ENCODE peak calls at places on chromosomes 3 and 15, in four cellular contexts. X, H, R and W are unnamed samples.
A peak's percentile ranks its signal among the peaks of the same experiment; 100 is the strongest.

GRCh38 chr3:60754617-60755016 is 496.6 kb downstream of the FHIT start:
- DNase-seq in R (no peak), X (no peak), H (no peak), W (no peak)

GRCh38 chr3:105791919-105792786 is 76.7 kb downstream of the CBLB start:
- DNase-seq in H (no peak), X (no peak), R (peak; percentile 93), W (no peak)

GRCh38 chr3:150759947-150760346 is 3.0 kb downstream of the SIAH2 start:
- DNase-seq in H (no peak), X (no peak), R (no peak), W (no peak)

GRCh38 chr3:138434875-138435772 is 708 bp downstream of the ESYT3 start:
- DNase-seq in R (no peak), H (no peak), X (no peak), W (no peak)

GRCh38 chr15:74535388-74536084 is 5.5 kb upstream of the ARID3B start:
- DNase-seq in X (no peak), H (no peak), R (no peak), W (no peak)

GRCh38 chr15:77889009-77889806 is 188.3 kb downstream of the TBC1D2B start:
- DNase-seq in H (no peak), R (peak; percentile 29), X (no peak), W (no peak)

GRCh38 chr3:149299938-149300791 is 33.3 kb downstream of the TM4SF18 start:
- DNase-seq in X (no peak), R (peak; percentile 95), H (peak; percentile 96), W (peak; percentile 28)

GRCh38 chr3:46965151-46965550 is 11.4 kb downstream of the CCDC12 start:
- DNase-seq in H (no peak), X (no peak), R (no peak), W (no peak)

GRCh38 chr3:57098418-57099310 is 38.2 kb downstream of the SPATA12 start:
- DNase-seq in H (no peak), R (no peak), X (no peak), W (no peak)

GRCh38 chr15:65305144-65305758 is 774 bp downstream of the RNU5B-1 start:
- DNase-seq in X (no peak), H (no peak), R (no peak), W (peak; percentile 28)

GRCh38 chr15:67859331-67859946 is 19.6 kb upstream of the RNU6-1 start:
- DNase-seq in X (no peak), H (no peak), R (no peak), W (no peak)

GRCh38 chr3:179991104-179991503 is 45.6 kb downstream of the PEX5L start:
- DNase-seq in X (no peak), R (no peak), H (no peak), W (no peak)

GRCh38 chr3:147654827-147655226 is 245.7 kb downstream of the ZIC1 start:
- DNase-seq in R (peak; percentile 80), H (no peak), X (no peak), W (no peak)

GRCh38 chr15:73631915-73632669 is 1.1 kb downstream of the NPTN start:
- DNase-seq in H (peak; percentile 58), R (peak; percentile 53), X (peak; percentile 12), W (no peak)

GRCh38 chr3:9697892-9698291 is 5.7 kb upstream of the CPNE9 start:
- DNase-seq in X (no peak), H (no peak), R (no peak), W (no peak)

GRCh38 chr15:98853161-98853560 is 154.4 kb downstream of the PGPEP1L start:
- DNase-seq in X (peak; percentile 84), H (peak; percentile 76), R (peak; percentile 96), W (peak; percentile 39)

GRCh38 chr15:66955871-66956585 is 109.4 kb upstream of the SMAD3 start:
- DNase-seq in X (no peak), R (peak; percentile 60), H (peak; percentile 40), W (no peak)

GRCh38 chr3:64152676-64153466 is 72.4 kb downstream of the PRICKLE2 start:
- DNase-seq in X (no peak), R (no peak), H (no peak), W (no peak)

GRCh38 chr15:42036112-42036905 is 15.5 kb upstream of the PLA2G4E start:
- DNase-seq in H (no peak), R (no peak), X (no peak), W (no peak)

GRCh38 chr3:141629950-141630349 is 108.1 kb upstream of the RNF7 start:
- DNase-seq in X (no peak), R (no peak), H (no peak), W (no peak)

GRCh38 chr3:64150527-64151238 is 74.6 kb downstream of the PRICKLE2 start:
- DNase-seq in X (no peak), H (no peak), R (peak; percentile 96), W (peak; percentile 58)

GRCh38 chr3:141362736-141363135 is 5.6 kb upstream of the ZBTB38 start:
- DNase-seq in R (no peak), X (no peak), H (no peak), W (no peak)

GRCh38 chr3:74314696-74315095 is 299.8 kb downstream of the CNTN3 start:
- DNase-seq in H (no peak), X (no peak), R (no peak), W (no peak)

GRCh38 chr3:180229113-180229512 is 192.4 kb upstream of the PEX5L start:
- DNase-seq in H (no peak), X (no peak), R (peak; percentile 14), W (no peak)